ENCODE peak calls at places on chromosome 6, in seven cellular contexts. X is GM10248; W is neural progenitor cell; Q is progenitor cell of endocrine pancreas; D is cardiac fibroblast; N is CD4-positive, alpha-beta T cell; G is fibroblast of mammary gland. F is an unnamed sample.

GRCh38 chr6:167779123-167779992 is 47.4 kb upstream of the AFDN start:
- DNase-seq in X (no peak), W (no peak), Q (no peak), D (no peak), N (no peak), G (no peak), F (no peak)

GRCh38 chr6:82025271-82025670 is 222.3 kb downstream of the IBTK start:
- DNase-seq in X (no peak), W (no peak), Q (no peak), D (no peak), N (no peak), G (no peak), F (no peak)

GRCh38 chr6:43773050-43773956 is 3.3 kb downstream of the VEGFA start:
- DNase-seq in X (peak; percentile 83), W (peak; percentile 54), Q (peak; percentile 29), D (peak; percentile 60), N (peak; percentile 9), G (peak; percentile 63), F (no peak)

GRCh38 chr6:12844284-12845223 is 128.0 kb downstream of the PHACTR1 start:
- DNase-seq in X (peak; percentile 32), W (peak; percentile 46), Q (no peak), D (peak; percentile 41), N (no peak), G (peak; percentile 35), F (no peak)

GRCh38 chr6:27839303-27840081 is 72.7 kb downstream of the OR2B2 start:
- DNase-seq in X (no peak), W (peak; percentile 32), Q (no peak), D (peak; percentile 86), N (no peak), G (peak; percentile 96), F (no peak)

GRCh38 chr6:13278184-13278583 is 50.2 kb downstream of the TBC1D7 start:
- DNase-seq in X (no peak), W (peak; percentile 56), Q (no peak), D (no peak), N (no peak), G (no peak), F (no peak)

GRCh38 chr6:14059791-14060436 is 57.7 kb upstream of the CD83 start:
- DNase-seq in X (no peak), W (no peak), Q (no peak), D (no peak), N (no peak), G (no peak), F (no peak)

GRCh38 chr6:55293116-55293515 is 34.2 kb upstream of the GFRAL start:
- DNase-seq in X (peak; percentile 8), W (peak; percentile 36), Q (no peak), D (peak; percentile 45), N (no peak), G (peak; percentile 22), F (no peak)

GRCh38 chr6:99151634-99152344 is 197.7 kb downstream of the FAXC start:
- DNase-seq in X (peak; percentile 50), W (peak; percentile 73), Q (peak; percentile 36), D (peak; percentile 10), N (no peak), G (peak; percentile 33), F (peak; percentile 65)

GRCh38 chr6:36907781-36908180 is 22.0 kb downstream of the C6orf89 start:
- DNase-seq in X (no peak), W (peak; percentile 16), Q (no peak), D (peak; percentile 68), N (no peak), G (peak; percentile 67), F (no peak)

GRCh38 chr6:43368517-43369160 is 808 bp downstream of the ZNF318 start:
- DNase-seq in X (peak; percentile 23), W (peak; percentile 89), Q (peak; percentile 42), D (peak; percentile 53), N (no peak), G (peak; percentile 40), F (peak; percentile 54)

GRCh38 chr6:75188221-75188620 is 17.6 kb downstream of the COL12A1 start:
- DNase-seq in X (no peak), W (no peak), Q (no peak), D (no peak), N (no peak), G (no peak), F (no peak)

GRCh38 chr6:87706187-87706966 is 4.3 kb upstream of the AKIRIN2 start:
- DNase-seq in X (no peak), W (no peak), Q (no peak), D (peak; percentile 65), N (no peak), G (peak; percentile 55), F (no peak)

GRCh38 chr6:139124887-139125672 is 9.8 kb upstream of the HECA start:
- DNase-seq in X (peak; percentile 56), W (peak; percentile 65), Q (no peak), D (peak; percentile 87), N (peak; percentile 70), G (peak; percentile 79), F (no peak)

GRCh38 chr6:111854683-111855082 is 18.6 kb downstream of the FYN start:
- DNase-seq in X (no peak), W (no peak), Q (no peak), D (no peak), N (no peak), G (peak; percentile 56), F (no peak)

GRCh38 chr6:29763491-29764289 is 40.5 kb downstream of the HLA-F start:
- DNase-seq in X (peak; percentile 24), W (no peak), Q (no peak), D (peak; percentile 92), N (no peak), G (peak; percentile 93), F (no peak)

GRCh38 chr6:49342410-49342809 is 120.6 kb downstream of the MMUT start:
- DNase-seq in X (no peak), W (no peak), Q (no peak), D (no peak), N (no peak), G (no peak), F (no peak)

DNA sequence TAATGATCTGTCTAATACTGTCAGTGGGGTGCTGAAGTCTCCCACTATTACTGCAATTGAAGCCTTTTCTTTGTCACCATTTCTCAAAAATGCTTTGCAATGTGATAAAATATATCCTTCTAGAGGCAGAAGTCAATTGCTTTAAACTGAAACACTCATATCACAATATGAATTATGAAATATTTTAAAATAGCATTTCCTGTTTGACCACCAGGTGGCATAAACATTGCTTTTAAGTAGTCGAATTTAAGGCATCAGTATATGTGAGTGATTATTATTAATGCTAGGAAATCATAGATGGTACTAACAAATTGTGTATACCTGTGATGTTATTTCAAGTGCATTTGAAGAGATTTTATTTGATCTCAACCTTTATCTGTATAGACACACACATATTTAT is 87.5 kb downstream of the MEI4 start:
- DNase-seq in X (no peak), W (no peak), Q (no peak), D (peak; percentile 57), N (no peak), G (peak; percentile 16), F (no peak)
- TF ChIP-seq CTCF in X (peak; percentile 41), W (peak; percentile 44), Q (peak; percentile 55), D (peak; percentile 32), N (peak; percentile 15), G (peak; percentile 42), F (peak; percentile 75)

DNA sequence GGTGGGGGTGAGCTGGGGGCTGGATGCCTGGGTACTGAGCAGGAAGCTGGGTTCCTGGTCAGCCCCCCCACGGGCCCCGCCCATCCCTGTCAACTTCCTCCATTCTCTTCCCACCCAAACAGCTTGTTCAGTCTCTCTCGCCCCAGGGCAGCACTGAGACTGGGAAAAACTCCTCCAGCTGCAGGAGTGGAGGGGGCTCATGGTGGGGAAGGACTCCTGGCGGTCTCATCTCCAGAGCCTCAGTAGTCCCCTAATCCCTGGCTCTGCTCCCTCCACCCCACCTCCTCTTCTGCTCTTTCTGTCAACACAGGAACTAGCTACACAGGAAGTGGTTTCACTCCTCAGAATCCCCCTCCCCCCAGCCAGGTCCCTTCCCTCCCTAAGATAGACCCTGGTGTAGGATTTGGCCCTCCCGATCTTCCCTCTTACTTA is at the start of gene GPSM3:
- DNase-seq in X (no peak), W (no peak), Q (no peak), D (peak; percentile 37), N (peak; percentile 69), G (no peak), F (no peak)
- TF ChIP-seq CTCF in X (no peak), W (no peak), Q (no peak), D (no peak), N (no peak), G (no peak), F (no peak)

DNA sequence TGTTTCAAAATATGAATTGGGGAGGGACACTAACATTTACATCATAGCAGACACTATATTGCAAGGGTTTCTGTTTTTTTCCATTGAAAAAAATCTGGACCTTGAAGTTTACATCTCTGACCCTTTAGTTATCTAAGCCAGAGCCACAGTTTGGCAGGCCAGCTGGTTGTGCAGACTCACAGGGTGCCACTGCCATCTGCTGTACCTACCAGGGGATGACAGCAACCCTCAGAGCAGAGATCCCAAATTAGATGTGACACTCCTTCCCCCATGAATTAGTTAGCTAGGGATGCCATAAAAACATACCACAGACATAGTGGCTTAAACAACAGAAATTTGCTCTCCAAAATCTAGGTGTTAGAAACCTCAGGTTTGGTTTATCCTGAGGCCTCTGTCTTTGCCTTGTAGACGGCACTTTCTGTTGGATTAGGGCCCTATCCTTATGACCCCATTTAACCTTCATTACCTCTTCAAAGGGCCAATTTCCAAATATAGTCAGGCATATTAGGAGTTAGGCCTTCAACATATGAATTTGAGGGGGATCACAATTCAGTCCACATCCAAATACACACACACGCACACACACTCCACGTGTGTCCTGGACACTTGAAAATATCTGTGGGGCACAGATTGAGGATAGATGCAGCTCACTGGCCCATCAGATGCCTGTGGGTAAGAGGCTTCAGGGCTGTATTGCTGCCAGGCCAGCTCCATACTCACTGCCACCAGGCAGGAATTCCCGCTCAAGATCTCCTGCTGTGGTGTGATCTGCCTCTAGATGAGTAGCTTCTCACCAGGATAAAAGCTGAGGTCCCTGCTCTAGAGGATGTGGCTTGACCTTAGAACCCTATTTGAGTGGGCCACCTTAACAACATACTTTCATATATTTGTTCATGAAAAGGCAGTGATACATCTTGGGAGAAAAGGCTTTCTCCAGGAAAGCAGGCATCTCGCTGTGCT is 166.1 kb upstream of the RNF217 start:
- DNase-seq in X (peak; percentile 3), W (peak; percentile 73), Q (peak; percentile 26), D (peak; percentile 44), N (no peak), G (peak; percentile 23), F (peak; percentile 22)
- TF ChIP-seq CTCF in X (no peak), W (peak; percentile 76), Q (peak; percentile 75), D (peak; percentile 62), N (no peak), G (peak; percentile 56), F (peak; percentile 71)

GRCh38 chr6:4253604-4254211 is 118.3 kb upstream of the ECI2 start:
- DNase-seq in X (no peak), W (no peak), Q (no peak), D (peak; percentile 77), N (no peak), G (peak; percentile 70), F (no peak)
- TF ChIP-seq CTCF in X (no peak), W (no peak), Q (peak; percentile 27), D (peak; percentile 78), N (no peak), G (peak; percentile 71), F (no peak)

F was measured in neural crest cell.